ENCODE peak calls at places on chromosomes 16 and 17, in five cellular contexts. Z is esophagus muscularis mucosa, N is left ventricle myocardium inferior, A is heart left ventricle, F is Karpas-422. L is an unnamed sample.

GRCh38 chr16:668519-669171 is 713 bp downstream of the RHOT2 start:
- DNase-seq in Z (no peak), N (no peak), A (no peak), F (peak; percentile 59), L (no peak)

GRCh38 chr17:39231587-39232551 is 6.1 kb upstream of the STAC2 start:
- DNase-seq in N (peak; percentile 40), A (peak; percentile 60), Z (no peak), F (peak; percentile 90), L (peak; percentile 59)

GRCh38 chr16:57608462-57609113 is 19.8 kb upstream of the ADGRG1 start:
- DNase-seq in Z (no peak), F (no peak), A (no peak), N (no peak), L (no peak)

GRCh38 chr16:9033125-9033830 is 58.2 kb upstream of the HAPSTR1 start:
- DNase-seq in F (peak; percentile 49), N (no peak), A (no peak), Z (no peak), L (no peak)

GRCh38 chr17:64115871-64116534 is 13.9 kb downstream of the ERN1 start:
- DNase-seq in F (no peak), A (no peak), Z (no peak), N (no peak), L (no peak)

GRCh38 chr16:49970818-49971431 is 54.1 kb upstream of the CNEP1R1 start:
- DNase-seq in Z (no peak), F (no peak), N (no peak), A (no peak), L (no peak)

GRCh38 chr17:77235370-77236080 is 94.8 kb downstream of the SEC14L1 start:
- DNase-seq in F (no peak), Z (peak; percentile 96), A (peak; percentile 61), N (peak; percentile 45), L (no peak)

GRCh38 chr17:29163563-29163962 is 16.6 kb downstream of the MYO18A start:
- DNase-seq in Z (no peak), F (no peak), A (no peak), N (no peak), L (no peak)

GRCh38 chr17:46027326-46028325 is 28.6 kb downstream of the STH start:
- DNase-seq in N (no peak), Z (no peak), F (no peak), A (no peak), L (no peak)

GRCh38 chr17:28385037-28385797 is 13.7 kb downstream of the SARM1 start:
- DNase-seq in Z (no peak), F (no peak), N (no peak), A (no peak), L (no peak)

GRCh38 chr16:21169249-21169981 is 10.9 kb downstream of the LDAF1 start:
- DNase-seq in N (no peak), A (no peak), F (no peak), Z (no peak), L (no peak)

GRCh38 chr17:27946521-27946920 is 53.4 kb upstream of the LYRM9 start:
- DNase-seq in F (peak; percentile 45), A (no peak), N (no peak), Z (no peak), L (no peak)

DNA sequence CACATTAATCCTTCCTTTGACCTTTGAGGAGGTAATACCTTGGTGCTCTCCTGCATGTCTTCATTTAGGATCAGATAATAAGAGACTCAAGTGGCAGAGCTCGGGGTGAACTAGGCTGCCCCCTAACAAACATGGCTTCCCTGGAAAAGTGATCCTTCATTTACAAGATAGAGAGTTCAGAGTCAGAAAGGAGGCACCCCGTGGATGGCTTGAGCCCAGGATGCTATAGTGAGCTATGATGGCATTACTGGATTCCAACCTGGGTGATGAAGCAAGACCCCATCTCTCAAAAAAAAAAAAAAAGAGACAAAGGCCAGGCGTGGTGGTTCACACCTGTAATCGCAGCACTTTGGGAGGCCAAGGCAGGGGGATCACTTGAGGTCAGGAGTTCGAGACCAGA is 7.6 kb downstream of the FAM117A start:
- DNase-seq in F (no peak), Z (no peak), N (no peak), A (no peak), L (no peak)
- H3K4me1 ChIP-seq in F (peaks cover 21% of the 10 kb centered on the region), Z (peaks cover 55% of the 10 kb centered on the region), N (peaks cover 87% of the 10 kb centered on the region), A (peaks cover 72% of the 10 kb centered on the region), L (peaks cover 86% of the 10 kb centered on the region)

GRCh38 chr16:87342504-87342903 is 25.3 kb upstream of the C16orf95 start:
- DNase-seq in N (no peak), Z (no peak), A (no peak), F (no peak), L (no peak)

GRCh38 chr16:87344931-87345631 is 27.9 kb upstream of the C16orf95 start:
- DNase-seq in A (peak; percentile 56), F (no peak), Z (no peak), N (no peak), L (peak; percentile 6)

GRCh38 chr16:87343753-87344050 is 26.5 kb upstream of the C16orf95 start:
- DNase-seq in F (no peak), Z (no peak), A (no peak), N (no peak), L (no peak)

GRCh38 chr16:87344165-87344930 is 27.2 kb upstream of the C16orf95 start:
- DNase-seq in F (no peak), Z (no peak), A (no peak), N (no peak), L (no peak)

DNA sequence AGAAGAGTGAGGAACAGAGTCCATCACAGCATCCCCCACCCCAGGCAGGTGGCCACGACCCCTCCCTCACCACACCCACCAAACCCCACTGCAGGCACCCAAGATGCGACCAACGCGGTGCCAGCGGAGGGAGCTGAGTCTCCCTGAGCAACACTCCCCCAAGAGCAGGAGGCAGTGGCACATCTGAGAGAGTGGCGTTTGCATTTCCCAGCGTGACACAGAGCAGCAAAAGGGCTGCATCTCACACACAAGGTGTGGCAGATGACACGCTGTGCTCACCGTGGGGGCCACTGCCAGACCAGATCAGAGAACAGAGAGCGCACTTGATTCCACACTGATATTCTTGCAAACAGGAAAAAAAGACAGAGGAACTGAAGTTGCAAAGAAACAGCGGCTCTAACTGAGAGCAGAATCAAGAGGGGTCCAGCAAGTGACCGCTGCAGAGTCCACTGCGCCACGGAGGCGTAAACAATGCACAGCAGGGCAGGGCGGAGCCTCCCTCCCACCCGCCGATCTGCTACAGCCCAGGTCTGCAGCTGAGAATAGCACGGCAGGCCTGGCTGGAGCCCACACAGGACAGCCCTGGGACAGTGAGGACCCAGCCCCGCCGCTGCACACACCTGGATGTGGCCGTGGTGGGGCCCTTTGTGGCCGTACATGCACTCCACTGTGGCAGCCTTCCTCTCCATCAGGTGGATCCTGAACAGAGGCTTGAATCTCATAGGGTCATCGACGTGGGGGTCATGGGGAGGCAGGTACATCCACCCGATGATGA is 26.0 kb upstream of the C16orf95 start:
- DNase-seq in Z (no peak), F (no peak), A (no peak), N (no peak), L (no peak)
- H3K36me3 ChIP-seq in Z (peaks cover 78% of the 10 kb centered on the region), F (peaks cover 4% of the 10 kb centered on the region), A (peaks cover 67% of the 10 kb centered on the region), N (peaks cover 75% of the 10 kb centered on the region), L (peaks cover 12% of the 10 kb centered on the region)

GRCh38 chr16:85844786-85845185 is 45.3 kb downstream of the COX4I1 start:
- DNase-seq in A (no peak), Z (no peak), F (no peak), N (no peak), L (no peak)

GRCh38 chr16:85845276-85845675 is 45.8 kb downstream of the COX4I1 start:
- DNase-seq in F (no peak), A (no peak), Z (no peak), N (no peak), L (no peak)

GRCh38 chr16:85847681-85848601 is 48.4 kb downstream of the COX4I1 start:
- DNase-seq in N (no peak), A (no peak), Z (no peak), F (no peak), L (no peak)

GRCh38 chr16:85846461-85846860 is 47.0 kb downstream of the COX4I1 start:
- DNase-seq in N (no peak), F (no peak), Z (no peak), A (no peak), L (no peak)

DNA sequence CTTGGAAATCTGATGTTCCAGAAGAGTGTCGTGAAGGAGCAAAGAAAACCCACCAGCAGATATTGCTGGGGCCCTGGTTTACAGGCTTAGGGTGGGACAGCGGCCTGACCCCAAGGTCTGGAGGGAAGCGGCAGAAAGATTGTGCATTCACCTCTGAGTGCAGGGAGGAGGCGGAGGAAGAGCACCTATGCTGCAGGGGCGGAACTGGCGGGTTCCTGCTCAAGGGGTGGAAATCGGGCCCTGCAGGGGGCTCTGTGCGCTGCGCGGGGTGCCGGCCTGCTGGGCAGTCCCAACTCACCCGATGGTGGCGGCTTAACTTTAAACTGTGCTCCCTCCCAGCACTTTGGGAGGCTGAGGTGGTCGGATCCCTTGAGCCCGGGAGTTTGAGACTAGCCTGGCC is 47.5 kb downstream of the COX4I1 start:
- DNase-seq in A (no peak), N (no peak), F (no peak), Z (no peak), L (no peak)
- H3K4me1 ChIP-seq in A (peaks cover 7% of the 10 kb centered on the region), N (no peaks in the 10 kb centered on the region), F (peaks cover 14% of the 10 kb centered on the region), Z (peaks cover 10% of the 10 kb centered on the region), L (no peaks in the 10 kb centered on the region)

GRCh38 chr17:59757043-59757824 is 49.8 kb downstream of the VMP1 start:
- DNase-seq in F (no peak), A (no peak), N (no peak), Z (no peak), L (no peak)
- H3K36me3 ChIP-seq in F (peaks cover 22% of the 10 kb centered on the region), A (no peaks in the 10 kb centered on the region), N (peaks cover 29% of the 10 kb centered on the region), Z (peaks cover 10% of the 10 kb centered on the region), L (no peaks in the 10 kb centered on the region)

GRCh38 chr17:44310612-44311376 is 2.4 kb downstream of the RUNDC3A start:
- DNase-seq in Z (no peak), A (no peak), F (no peak), N (no peak), L (no peak)
- H3K4me1 ChIP-seq in Z (peaks cover 36% of the 10 kb centered on the region), A (peaks cover 22% of the 10 kb centered on the region), F (peaks cover 33% of the 10 kb centered on the region), N (peaks cover 30% of the 10 kb centered on the region), L (peaks cover 19% of the 10 kb centered on the region)

DNA sequence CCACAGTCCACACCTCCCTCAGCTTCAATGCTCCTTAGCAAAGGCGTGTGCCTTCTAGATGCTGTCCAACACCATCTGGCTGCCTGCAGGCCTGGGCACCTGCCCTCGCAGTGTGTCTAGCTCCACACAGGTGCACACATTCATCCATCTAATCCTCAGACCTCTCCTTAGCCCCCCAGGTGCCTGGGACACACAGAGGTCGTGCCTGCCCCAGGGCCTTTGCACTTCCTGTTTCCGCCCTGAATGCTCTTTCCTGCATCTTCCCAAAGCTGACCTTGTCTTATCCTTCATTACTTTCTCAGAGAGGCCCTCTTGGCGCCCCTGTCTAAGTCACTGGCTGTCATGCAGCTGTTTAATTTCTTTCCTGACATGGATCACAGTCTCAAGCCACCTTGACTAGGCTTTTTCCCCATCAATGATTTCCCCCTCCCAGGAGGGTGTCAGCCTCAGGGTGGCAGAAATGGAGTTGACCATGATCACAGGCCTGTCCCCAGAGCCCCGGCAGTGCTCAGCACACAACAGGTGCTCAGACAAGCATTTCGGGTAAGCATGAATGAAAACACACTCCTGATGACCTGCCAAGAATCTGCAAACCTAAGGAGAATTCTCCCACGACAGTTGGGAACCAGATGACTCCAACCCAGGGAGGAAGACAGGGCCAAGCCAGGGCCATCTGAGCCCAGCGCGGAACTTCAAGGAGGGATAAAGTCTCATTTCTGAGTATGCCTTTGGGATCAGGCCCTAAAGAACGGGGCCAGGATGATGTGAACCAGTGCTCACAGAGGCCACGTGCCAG is 76.3 kb downstream of the LITAF start:
- DNase-seq in Z (no peak), F (no peak), N (no peak), A (no peak), L (no peak)
- H3K36me3 ChIP-seq in Z (no peaks in the 10 kb centered on the region), F (no peaks in the 10 kb centered on the region), N (no peaks in the 10 kb centered on the region), A (no peaks in the 10 kb centered on the region), L (no peaks in the 10 kb centered on the region)

L was measured in CD8-positive, alpha-beta memory T cell.